ENCODE peak calls at places on chromosomes 4 and X, in four cellular contexts. N is spleen, B is HCT116, Y is HepG2. P is an unnamed sample. For H3K4me1, the result is how much of the 10 kb centered on the place peaks cover.

GRCh38 chrX:102658551-102658950 is 7.3 kb downstream of the GPRASP1 start:
- DNase-seq in N (no peak), B (no peak), Y (peak), P (no peak)

GRCh38 chr4:183852910-183853555 is 52.1 kb upstream of the STOX2 start:
- DNase-seq in N (no peak), B (no peak), Y (no peak), P (no peak)

GRCh38 chrX:105706041-105706440 is 116.3 kb upstream of the NRK start:
- DNase-seq in N (no peak), B (no peak), Y (no peak), P (no peak)

GRCh38 chrX:130091976-130092522 is 18.2 kb downstream of the ELF4 start:
- DNase-seq in N (peak), B (no peak), Y (peak), P (peak)

GRCh38 chrX:42754129-42754528 is 23.8 kb downstream of the PPP1R2C start:
- DNase-seq in N (no peak), B (no peak), Y (no peak), P (no peak)

GRCh38 chr4:81724925-81725329 is 253.2 kb upstream of the RASGEF1B start:
- DNase-seq in N (peak), B (no peak), Y (peak), P (peak)

GRCh38 chr4:173365359-173365996 is 5.3 kb upstream of the SAP30 start:
- DNase-seq in N (no peak), B (no peak), Y (no peak), P (no peak)

GRCh38 chr4:186900232-186900900 is 176.7 kb upstream of the FAT1 start:
- DNase-seq in N (no peak), B (no peak), Y (no peak), P (no peak)

GRCh38 chr4:165560941-165561340 is 182.1 kb downstream of the CPE start:
- DNase-seq in N (no peak), B (no peak), Y (no peak), P (no peak)

GRCh38 chr4:103947617-103948016 is 227.8 kb upstream of the TACR3 start:
- DNase-seq in N (no peak), B (no peak), Y (no peak), P (no peak)

GRCh38 chr4:94714761-94715160 is 43.0 kb upstream of the BMPR1B start:
- DNase-seq in N (no peak), B (no peak), Y (no peak), P (no peak)

GRCh38 chr4:14254252-14254651 is 626.7 kb upstream of the BOD1L1 start:
- DNase-seq in N (no peak), B (no peak), Y (no peak), P (peak)

GRCh38 chrX:150224676-150225075 is 138.4 kb upstream of the MAMLD1 start:
- DNase-seq in N (peak), B (no peak), Y (no peak), P (no peak)

GRCh38 chrX:150225266-150225665 is 137.9 kb upstream of the MAMLD1 start:
- DNase-seq in N (no peak), B (no peak), Y (no peak), P (no peak)

GRCh38 chrX:150216716-150217115 is 146.4 kb upstream of the MAMLD1 start:
- DNase-seq in N (peak), B (no peak), Y (no peak), P (no peak)

GRCh38 chrX:150223176-150224015 is 139.7 kb upstream of the MAMLD1 start:
- DNase-seq in N (peak), B (no peak), Y (no peak), P (no peak)

GRCh38 chrX:150219374-150220185 is 143.5 kb upstream of the MAMLD1 start:
- DNase-seq in N (peak), B (no peak), Y (no peak), P (no peak)
- H3K4me1 ChIP-seq in N (under half), B (under half), Y (under half), P (under half)

GRCh38 chrX:13694359-13694758 is 5.4 kb downstream of the RAB9A start:
- DNase-seq in N (no peak), B (no peak), Y (no peak), P (no peak)
- H3K4me3 ChIP-seq in N (no peak), B (no peak), Y (no peak), P (no peak)

GRCh38 chrX:96433409-96434122 is 251.1 kb upstream of the DIAPH2 start:
- DNase-seq in N (no peak), B (no peak), Y (no peak), P (no peak)

GRCh38 chrX:96438803-96439202 is 245.8 kb upstream of the DIAPH2 start:
- DNase-seq in N (no peak), B (no peak), Y (no peak), P (no peak)

GRCh38 chrX:96435636-96436035 is 249.0 kb upstream of the DIAPH2 start:
- DNase-seq in N (no peak), B (no peak), Y (no peak), P (no peak)

GRCh38 chrX:96432647-96433046 is 252.0 kb upstream of the DIAPH2 start:
- DNase-seq in N (no peak), B (no peak), Y (no peak), P (no peak)

DNA sequence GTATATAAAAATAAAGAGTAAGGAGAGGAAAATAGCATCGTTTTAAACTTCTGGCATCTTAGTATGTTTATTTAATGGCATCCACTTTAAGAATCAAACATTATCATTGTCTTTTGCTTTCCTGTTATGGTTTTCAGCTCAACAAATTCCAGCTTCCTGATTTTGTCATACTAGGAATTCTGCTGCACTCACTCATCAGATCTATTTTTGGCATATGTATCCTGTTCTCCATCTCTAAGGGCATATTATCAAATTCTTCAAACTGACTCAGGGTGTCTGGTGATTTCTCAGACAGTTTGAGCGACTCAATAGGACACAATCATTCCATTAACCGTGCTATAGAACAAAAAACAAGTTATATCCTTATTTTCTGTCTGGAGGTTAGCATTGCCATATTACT is 248.5 kb upstream of the DIAPH2 start:
- DNase-seq in N (no peak), B (no peak), Y (no peak), P (no peak)
- TF ChIP-seq POLR2AphosphoS5 in N (no peak), B (no peak), Y (no peak), P (no peak)

DNA sequence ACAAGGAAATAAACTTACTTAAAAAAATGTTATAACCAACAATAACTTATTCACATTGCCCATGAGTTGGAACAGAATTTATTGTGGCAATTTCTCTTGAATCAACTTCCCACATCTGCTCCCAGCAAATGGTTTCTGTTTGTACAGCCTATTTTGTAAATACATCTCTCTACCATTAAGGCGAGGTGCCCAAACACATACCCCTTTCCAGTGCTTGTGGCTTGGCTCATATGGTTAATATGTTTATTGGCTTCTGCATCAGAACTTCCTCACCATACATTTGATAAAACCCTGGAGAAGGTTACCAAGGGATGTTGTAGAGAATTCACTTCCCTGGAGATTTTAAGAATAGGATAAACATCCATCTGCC is 207.1 kb downstream of the SOWAHB start:
- DNase-seq in N (no peak), B (no peak), Y (no peak), P (no peak)
- H3K4me1 ChIP-seq in N (under half), B (under half), Y (under half), P (half or more)

DNA sequence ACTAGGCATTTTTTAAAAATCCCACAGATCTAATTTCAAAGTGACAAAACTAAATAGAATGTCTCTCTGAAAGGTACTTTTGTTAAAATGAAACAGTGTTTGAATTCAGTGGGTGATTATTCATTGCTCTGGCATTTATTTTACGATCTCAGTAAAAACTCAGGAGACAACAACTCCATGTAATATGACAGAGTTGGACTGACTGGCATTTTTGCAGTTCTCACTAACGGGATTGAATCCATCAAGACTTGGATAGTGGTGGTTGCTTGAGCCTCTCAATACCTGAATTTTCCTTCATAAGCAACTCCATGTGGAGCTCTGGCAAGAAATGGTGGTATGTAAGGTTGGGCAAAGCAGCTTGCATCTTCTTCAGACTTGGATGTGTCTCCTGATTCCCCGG is 72.6 kb downstream of the FRMPD4 start:
- DNase-seq in N (no peak), B (no peak), Y (no peak), P (no peak)
- H3K4me3 ChIP-seq in N (no peak), B (no peak), Y (no peak), P (no peak)

GRCh38 chr4:128841402-128841801 is 31.9 kb downstream of the JADE1 start:
- DNase-seq in N (no peak), B (no peak), Y (no peak), P (no peak)
- TF ChIP-seq POLR2AphosphoS5 in N (no peak), B (no peak), Y (no peak), P (no peak)

P was measured in stomach.